ENCODE peak calls at places on chromosomes 2 and 18, in five cellular contexts. One of them, this sample, is unnamed.

GRCh38 chr2:14297906-14298305 is 334.6 kb upstream of the LRATD1 start:
- DNase-seq in spleen: no peak
- DNase-seq in right lobe of liver: no peak
- DNase-seq in HCT116: no peak
- DNase-seq in NB4: no peak
- DNase-seq in this sample: no peak

GRCh38 chr2:9463698-9464034 is 10.7 kb upstream of the IAH1 start:
- DNase-seq in right lobe of liver: no peak
- DNase-seq in NB4: peak
- DNase-seq in spleen: no peak
- DNase-seq in HCT116: no peak
- DNase-seq in this sample: no peak

GRCh38 chr2:218311908-218312756 is 19.8 kb upstream of the TMBIM1 start:
- DNase-seq in right lobe of liver: no peak
- DNase-seq in HCT116: no peak
- DNase-seq in NB4: no peak
- DNase-seq in spleen: no peak
- DNase-seq in this sample: no peak

GRCh38 chr2:182784777-182785176 is 68.7 kb downstream of the DNAJC10 start:
- DNase-seq in HCT116: peak
- DNase-seq in NB4: peak
- DNase-seq in spleen: no peak
- DNase-seq in right lobe of liver: no peak
- DNase-seq in this sample: no peak

GRCh38 chr2:74424139-74424992 is 2.8 kb downstream of the WDR54 start:
- DNase-seq in NB4: no peak
- DNase-seq in right lobe of liver: no peak
- DNase-seq in spleen: peak
- DNase-seq in HCT116: no peak
- DNase-seq in this sample: no peak

GRCh38 chr2:29229640-29230039 is 114.4 kb downstream of the CLIP4 start:
- DNase-seq in spleen: peak
- DNase-seq in NB4: no peak
- DNase-seq in HCT116: no peak
- DNase-seq in right lobe of liver: no peak
- DNase-seq in this sample: no peak

GRCh38 chr2:208350610-208351009 is 56.0 kb upstream of the PTH2R start:
- DNase-seq in HCT116: no peak
- DNase-seq in NB4: no peak
- DNase-seq in right lobe of liver: no peak
- DNase-seq in spleen: no peak
- DNase-seq in this sample: no peak

GRCh38 chr2:70948350-70949003 is 12.8 kb downstream of the ATP6V1B1 start:
- DNase-seq in right lobe of liver: peak
- DNase-seq in NB4: peak
- DNase-seq in spleen: peak
- DNase-seq in HCT116: peak
- DNase-seq in this sample: peak

GRCh38 chr2:109005686-109006204 is 16.7 kb upstream of the EDAR start:
- DNase-seq in NB4: no peak
- DNase-seq in right lobe of liver: peak
- DNase-seq in HCT116: no peak
- DNase-seq in spleen: no peak
- DNase-seq in this sample: no peak

GRCh38 chr2:74554821-74555531 is 456 bp downstream of the DOK1 start:
- DNase-seq in right lobe of liver: peak
- DNase-seq in HCT116: no peak
- DNase-seq in NB4: peak
- DNase-seq in spleen: peak
- DNase-seq in this sample: peak

GRCh38 chr2:40579247-40579646 is 127.4 kb upstream of the SLC8A1 start:
- DNase-seq in spleen: no peak
- DNase-seq in NB4: no peak
- DNase-seq in HCT116: no peak
- DNase-seq in right lobe of liver: no peak
- DNase-seq in this sample: no peak

GRCh38 chr2:68588589-68588988 is 54.8 kb upstream of the PROKR1 start:
- DNase-seq in NB4: no peak
- DNase-seq in HCT116: no peak
- DNase-seq in right lobe of liver: no peak
- DNase-seq in spleen: no peak
- DNase-seq in this sample: no peak

GRCh38 chr2:46229134-46230063 is 67.8 kb upstream of the EPAS1 start:
- DNase-seq in NB4: peak
- DNase-seq in HCT116: no peak
- DNase-seq in spleen: peak
- DNase-seq in right lobe of liver: no peak
- DNase-seq in this sample: no peak

GRCh38 chr18:26721876-26722581 is 143.5 kb downstream of the AQP4 start:
- DNase-seq in HCT116: no peak
- DNase-seq in NB4: no peak
- DNase-seq in spleen: no peak
- DNase-seq in right lobe of liver: no peak
- DNase-seq in this sample: no peak

GRCh38 chr2:148515976-148516375 is 128.6 kb upstream of the EPC2 start:
- DNase-seq in NB4: no peak
- DNase-seq in HCT116: no peak
- DNase-seq in right lobe of liver: no peak
- DNase-seq in spleen: no peak
- DNase-seq in this sample: no peak

GRCh38 chr2:44479127-44479887 is 117.6 kb downstream of the CAMKMT start:
- DNase-seq in NB4: peak
- DNase-seq in HCT116: peak
- DNase-seq in right lobe of liver: peak
- DNase-seq in spleen: no peak
- DNase-seq in this sample: no peak

GRCh38 chr2:230414302-230414701 is 1.7 kb upstream of the SP100 start:
- DNase-seq in HCT116: no peak
- DNase-seq in spleen: no peak
- DNase-seq in right lobe of liver: no peak
- DNase-seq in NB4: no peak
- DNase-seq in this sample: no peak

GRCh38 chr2:204691911-204692510 is 146.7 kb downstream of the PARD3B start:
- DNase-seq in HCT116: peak
- DNase-seq in right lobe of liver: peak
- DNase-seq in spleen: no peak
- DNase-seq in NB4: peak
- DNase-seq in this sample: no peak

GRCh38 chr2:220811952-220812570 is 760.0 kb downstream of the EPHA4 start:
- DNase-seq in NB4: no peak
- DNase-seq in HCT116: no peak
- DNase-seq in right lobe of liver: no peak
- DNase-seq in spleen: no peak
- DNase-seq in this sample: no peak

GRCh38 chr2:36479406-36479805 is 118.6 kb downstream of the FEZ2 start:
- DNase-seq in HCT116: no peak
- DNase-seq in right lobe of liver: no peak
- DNase-seq in spleen: no peak
- DNase-seq in NB4: no peak
- DNase-seq in this sample: no peak

GRCh38 chr2:36477315-36477714 is 120.7 kb downstream of the FEZ2 start:
- DNase-seq in NB4: peak
- DNase-seq in HCT116: no peak
- DNase-seq in spleen: no peak
- DNase-seq in right lobe of liver: no peak
- DNase-seq in this sample: no peak

GRCh38 chr2:36478999-36479398 is 119.0 kb downstream of the FEZ2 start:
- DNase-seq in NB4: peak
- DNase-seq in spleen: no peak
- DNase-seq in right lobe of liver: no peak
- DNase-seq in HCT116: no peak
- DNase-seq in this sample: no peak

GRCh38 chr2:36477744-36478143 is 120.2 kb downstream of the FEZ2 start:
- DNase-seq in spleen: no peak
- DNase-seq in NB4: peak
- DNase-seq in HCT116: no peak
- DNase-seq in right lobe of liver: no peak
- DNase-seq in this sample: no peak

GRCh38 chr2:36478332-36478738 is 119.6 kb downstream of the FEZ2 start:
- DNase-seq in right lobe of liver: no peak
- DNase-seq in spleen: no peak
- DNase-seq in HCT116: peak
- DNase-seq in NB4: peak
- DNase-seq in this sample: no peak
- H3K4me3 ChIP-seq in right lobe of liver: no peak
- H3K4me3 ChIP-seq in spleen: no peak
- H3K4me3 ChIP-seq in HCT116: no peak
- H3K4me3 ChIP-seq in NB4: no peak
- H3K4me3 ChIP-seq in this sample: no peak

DNA sequence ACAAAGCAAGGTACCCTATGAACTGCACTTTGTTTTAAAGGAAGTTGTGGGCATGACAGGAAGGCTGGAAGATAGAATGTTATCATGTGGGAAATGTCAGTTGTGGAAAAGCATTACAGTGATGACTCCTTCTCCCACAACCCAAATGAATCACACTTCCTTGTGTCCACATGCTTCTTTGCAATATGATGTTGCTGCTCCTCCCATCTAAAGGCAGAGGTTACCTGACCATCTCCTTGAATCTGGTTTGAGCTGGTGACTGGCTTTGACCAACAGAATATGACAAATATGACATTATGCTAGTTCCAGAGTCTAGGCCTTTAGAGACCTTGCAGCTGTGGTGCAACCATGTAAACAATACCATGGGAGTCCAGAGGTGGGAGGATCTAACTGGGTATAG is 12.7 kb upstream of the NABP1 start:
- DNase-seq in spleen: no peak
- DNase-seq in HCT116: no peak
- DNase-seq in NB4: peak
- DNase-seq in right lobe of liver: no peak
- DNase-seq in this sample: no peak
- TF ChIP-seq POLR2A in spleen: no peak
- TF ChIP-seq POLR2A in HCT116: no peak
- TF ChIP-seq POLR2A in NB4: no peak
- TF ChIP-seq POLR2A in right lobe of liver: no peak
- TF ChIP-seq POLR2A in this sample: no peak

GRCh38 chr2:193584522-193584938 is 1389.8 kb upstream of the TMEFF2 start:
- DNase-seq in right lobe of liver: peak
- DNase-seq in spleen: peak
- DNase-seq in NB4: peak
- DNase-seq in HCT116: peak
- DNase-seq in this sample: no peak
- TF ChIP-seq CTCF in right lobe of liver: peak
- TF ChIP-seq CTCF in spleen: peak
- TF ChIP-seq CTCF in NB4: peak
- TF ChIP-seq CTCF in HCT116: peak
- TF ChIP-seq CTCF in this sample: no peak

GRCh38 chr2:121281694-121282093 is 3.3 kb downstream of the TFCP2L1 start:
- DNase-seq in HCT116: no peak
- DNase-seq in spleen: no peak
- DNase-seq in right lobe of liver: no peak
- DNase-seq in NB4: no peak
- DNase-seq in this sample: no peak
- H3K4me3 ChIP-seq in HCT116: no peak
- H3K4me3 ChIP-seq in spleen: no peak
- H3K4me3 ChIP-seq in right lobe of liver: no peak
- H3K4me3 ChIP-seq in NB4: no peak
- H3K4me3 ChIP-seq in this sample: no peak

This sample was measured in heart left ventricle.